ENCODE peak calls at places on chromosomes 13 and 19, in five cellular contexts. N is naive thymus-derived CD4-positive, alpha-beta T cell; M is foreskin keratinocyte; J is osteoblast; L is tibial nerve. G is an unnamed sample.
A peak's percentile ranks its signal among the peaks of the same experiment; 100 is the strongest.

GRCh38 chr19:2969104-2969504 is 8.3 kb upstream of the TLE6 start:
- DNase-seq in J (peak; percentile 39), N (no peak), M (no peak), L (no peak), G (no peak)

GRCh38 chr13:73703606-73704005 is 430.6 kb downstream of the KLF12 start:
- DNase-seq in J (no peak), L (no peak), M (no peak), N (no peak), G (no peak)

GRCh38 chr19:2507109-2507508 is 31.2 kb downstream of the GADD45B start:
- DNase-seq in L (no peak), N (no peak), J (peak; percentile 89), M (no peak), G (no peak)

GRCh38 chr13:59320021-59320420 is 843.7 kb downstream of the DIAPH3 start:
- DNase-seq in L (no peak), M (no peak), J (no peak), N (no peak), G (no peak)

GRCh38 chr19:48678201-48678600 is 5.4 kb upstream of the NTN5 start:
- DNase-seq in N (no peak), J (no peak), M (no peak), L (no peak), G (no peak)

GRCh38 chr19:40542197-40542859 is 34.3 kb upstream of the SHKBP1 start:
- DNase-seq in N (no peak), M (no peak), L (no peak), J (peak; percentile 87), G (no peak)

GRCh38 chr19:29544656-29545360 is 19.0 kb downstream of the VSTM2B start:
- DNase-seq in N (no peak), M (no peak), L (no peak), J (no peak), G (no peak)

GRCh38 chr13:112443191-112444000 is 67.2 kb downstream of the SPACA7 start:
- DNase-seq in M (no peak), N (no peak), L (no peak), J (peak; percentile 87), G (no peak)

GRCh38 chr13:77338961-77339401 is 12.1 kb upstream of the MYCBP2 start:
- DNase-seq in L (no peak), N (no peak), M (no peak), J (no peak), G (no peak)

GRCh38 chr19:55686311-55687050 is 11.5 kb downstream of the EPN1 start:
- DNase-seq in J (peak; percentile 65), M (no peak), L (no peak), N (no peak), G (no peak)

GRCh38 chr13:91185294-91185863 is 162.1 kb upstream of the MIR17HG start:
- DNase-seq in J (no peak), N (no peak), M (peak; percentile 20), L (no peak), G (no peak)

GRCh38 chr13:105255472-105255871 is 1280.0 kb downstream of the EFNB2 start:
- DNase-seq in M (no peak), N (no peak), L (no peak), J (no peak), G (no peak)

GRCh38 chr13:109496216-109496615 is 290.2 kb downstream of the IRS2 start:
- DNase-seq in J (no peak), L (no peak), M (no peak), N (no peak), G (no peak)

GRCh38 chr13:40776681-40777165 is 5.7 kb upstream of the MRPS31 start:
- DNase-seq in L (no peak), N (peak; percentile 20), M (peak; percentile 62), J (no peak), G (peak; percentile 60)

GRCh38 chr19:54952591-54953344 is 5.4 kb upstream of the NLRP7 start:
- DNase-seq in L (no peak), M (peak; percentile 10), J (peak; percentile 85), N (no peak), G (no peak)

GRCh38 chr19:42202290-42202867 is 15.1 kb downstream of the DEDD2 start:
- DNase-seq in N (no peak), L (no peak), J (peak; percentile 30), M (no peak), G (no peak)

GRCh38 chr13:99686157-99686572 is 184.9 kb downstream of the TM9SF2 start:
- DNase-seq in N (no peak), J (peak; percentile 52), M (no peak), L (no peak), G (no peak)

GRCh38 chr19:8334458-8335342 is 8.4 kb downstream of the KANK3 start:
- DNase-seq in L (no peak), N (no peak), M (peak; percentile 65), J (peak; percentile 95), G (no peak)

GRCh38 chr13:25816239-25816638 is 235.6 kb downstream of the SHISA2 start:
- DNase-seq in N (no peak), L (no peak), J (no peak), M (no peak), G (no peak)

GRCh38 chr13:72145383-72145782 is 278.4 kb upstream of the DACH1 start:
- DNase-seq in J (no peak), N (no peak), M (no peak), L (no peak), G (no peak)

GRCh38 chr13:73717632-73718031 is 416.6 kb downstream of the KLF12 start:
- DNase-seq in N (no peak), J (no peak), L (no peak), M (peak; percentile 72), G (no peak)

GRCh38 chr13:75135325-75135825 is 346.6 kb downstream of the TBC1D4 start:
- DNase-seq in M (peak; percentile 99), N (no peak), J (no peak), L (no peak), G (no peak)

GRCh38 chr13:79481685-79482052 is 714 bp downstream of the NDFIP2 start:
- DNase-seq in J (no peak), N (no peak), L (no peak), M (peak; percentile 55), G (peak; percentile 59)

GRCh38 chr13:99657848-99658265 is 156.6 kb downstream of the TM9SF2 start:
- DNase-seq in J (no peak), N (no peak), M (no peak), L (no peak), G (peak; percentile 4)

GRCh38 chr13:89393758-89394157 is 1722.6 kb downstream of the SLITRK5 start:
- DNase-seq in L (no peak), N (no peak), J (no peak), M (no peak), G (no peak)

GRCh38 chr19:39038098-39038497 is 5.7 kb upstream of the FBXO27 start:
- DNase-seq in L (no peak), M (peak; percentile 35), J (peak; percentile 84), N (no peak), G (no peak)

GRCh38 chr13:40446365-40446764 is 220.1 kb downstream of the FOXO1 start:
- DNase-seq in N (no peak), M (peak; percentile 41), J (no peak), L (no peak), G (no peak)

GRCh38 chr13:75417647-75418046 is 64.3 kb downstream of the TBC1D4 start:
- DNase-seq in J (no peak), M (peak; percentile 63), L (no peak), N (no peak), G (no peak)

GRCh38 chr19:55353803-55354697 is 469 bp downstream of the COX6B2 start:
- DNase-seq in N (peak; percentile 44), J (peak; percentile 98), M (no peak), L (no peak), G (peak; percentile 52)

GRCh38 chr13:38577048-38577447 is 109.8 kb upstream of the FREM2 start:
- DNase-seq in N (no peak), J (no peak), M (no peak), L (no peak), G (no peak)

GRCh38 chr13:80133631-80134083 is 207.3 kb downstream of the SPRY2 start:
- DNase-seq in M (no peak), J (no peak), L (no peak), N (no peak), G (no peak)

GRCh38 chr13:50594276-50594970 is 249.1 kb downstream of the DLEU7 start:
- DNase-seq in M (no peak), L (no peak), N (no peak), J (no peak), G (peak; percentile 49)

GRCh38 chr13:32285633-32285965 is 29.6 kb downstream of the ZAR1L start:
- DNase-seq in J (no peak), N (no peak), L (no peak), M (no peak), G (no peak)
- H3K27ac ChIP-seq in J (peak overlapping the region; percentile 69), N (no peak overlapping the region), L (no peak overlapping the region), M (no peak overlapping the region), G (no peak overlapping the region)

GRCh38 chr13:114148521-114148855 is 16.1 kb upstream of the RASA3 start:
- DNase-seq in M (no peak), L (no peak), N (peak; percentile 51), J (peak; percentile 68), G (peak; percentile 96)
- H3K27ac ChIP-seq in M (no peak overlapping the region), L (no peak overlapping the region), N (peak overlapping the region; percentile 92), J (no peak overlapping the region), G (peak overlapping the region; percentile 73)

DNA sequence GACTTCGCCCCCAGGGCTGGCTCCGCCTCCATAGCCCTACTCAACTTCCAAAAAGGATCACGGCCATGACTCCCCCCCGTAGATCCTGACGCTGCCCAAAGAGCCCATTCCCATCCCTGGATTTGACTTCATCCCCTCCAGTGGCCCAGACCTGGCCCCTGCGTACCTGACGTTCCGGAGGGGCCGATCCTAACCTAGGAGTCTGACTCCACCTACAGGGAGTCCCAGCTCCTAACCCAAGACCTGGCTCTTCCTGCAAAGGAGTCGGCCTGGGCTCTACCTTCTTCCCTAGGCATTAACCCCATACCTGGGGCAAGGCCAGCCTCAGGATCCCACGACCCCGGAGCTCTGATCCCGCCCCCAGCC is 10.8 kb downstream of the STAP2 start:
- DNase-seq in M (no peak), N (no peak), J (no peak), L (no peak), G (no peak)
- H3K27ac ChIP-seq in M (no peak overlapping the region), N (peak overlapping the region; percentile 40), J (no peak overlapping the region), L (no peak overlapping the region), G (no peak overlapping the region)

GRCh38 chr13:65302691-65303090 is 1927.4 kb downstream of the PCDH9 start:
- DNase-seq in L (no peak), M (no peak), J (no peak), N (no peak), G (no peak)

GRCh38 chr13:65310663-65311328 is 1919.3 kb downstream of the PCDH9 start:
- DNase-seq in N (no peak), M (no peak), L (no peak), J (no peak), G (no peak)

GRCh38 chr13:65309906-65310305 is 1920.2 kb downstream of the PCDH9 start:
- DNase-seq in M (no peak), N (no peak), J (no peak), L (no peak), G (no peak)

DNA sequence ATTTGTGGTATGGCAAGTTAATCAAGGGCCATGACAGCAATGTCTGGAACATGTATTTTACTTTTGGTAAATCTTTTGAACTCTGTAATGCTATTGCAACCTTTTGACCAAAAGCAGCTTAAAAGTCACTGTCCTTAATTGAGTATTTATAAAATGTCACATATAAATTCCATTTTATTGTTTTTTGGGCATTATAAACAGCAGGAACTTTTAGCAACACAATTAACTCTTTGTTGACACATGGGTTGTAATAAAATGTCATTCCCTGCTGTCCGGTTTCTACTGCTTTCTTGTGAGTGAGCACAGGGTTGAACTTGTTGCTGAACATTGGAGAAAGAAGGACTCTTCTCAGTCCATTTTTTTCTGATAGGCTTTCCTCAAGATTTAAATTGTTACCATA is 1923.1 kb downstream of the PCDH9 start:
- DNase-seq in J (no peak), L (no peak), N (no peak), M (no peak), G (no peak)
- H3K27ac ChIP-seq in J (no peak overlapping the region), L (no peak overlapping the region), N (no peak overlapping the region), M (no peak overlapping the region), G (no peak overlapping the region)